ENCODE peak calls at places on chromosomes 16 and 17, in four cellular contexts. One of them, this sample, is unnamed.

GRCh38 chr16:25553711-25554436 is 137.9 kb upstream of the HS3ST4 start:
- DNase-seq in naive thymus-derived CD8-positive, alpha-beta T cell: no peak
- DNase-seq in fibroblast of lung: peak; percentile 1
- DNase-seq in cerebellar nuclear complex: no peak
- DNase-seq in this sample: no peak

GRCh38 chr17:30376621-30377452 is 1.9 kb upstream of the CPD start:
- DNase-seq in cerebellar nuclear complex: no peak
- DNase-seq in naive thymus-derived CD8-positive, alpha-beta T cell: no peak
- DNase-seq in fibroblast of lung: peak; percentile 93
- DNase-seq in this sample: peak; percentile 93

GRCh38 chr16:82062645-82063058 is 27.6 kb downstream of the HSD17B2 start:
- DNase-seq in naive thymus-derived CD8-positive, alpha-beta T cell: no peak
- DNase-seq in cerebellar nuclear complex: no peak
- DNase-seq in fibroblast of lung: peak; percentile 87
- DNase-seq in this sample: peak; percentile 78

GRCh38 chr16:3770530-3770929 is 53.2 kb upstream of the TRAP1 start:
- DNase-seq in naive thymus-derived CD8-positive, alpha-beta T cell: no peak
- DNase-seq in cerebellar nuclear complex: no peak
- DNase-seq in fibroblast of lung: no peak
- DNase-seq in this sample: no peak

GRCh38 chr16:65954446-65954845 is 412.0 kb upstream of the CDH5 start:
- DNase-seq in cerebellar nuclear complex: no peak
- DNase-seq in naive thymus-derived CD8-positive, alpha-beta T cell: no peak
- DNase-seq in fibroblast of lung: no peak
- DNase-seq in this sample: no peak

GRCh38 chr16:77849640-77850258 is 61.4 kb downstream of the VAT1L start:
- DNase-seq in naive thymus-derived CD8-positive, alpha-beta T cell: no peak
- DNase-seq in fibroblast of lung: no peak
- DNase-seq in cerebellar nuclear complex: no peak
- DNase-seq in this sample: no peak

GRCh38 chr16:3058173-3059030 is 7.0 kb upstream of the IL32 start:
- DNase-seq in cerebellar nuclear complex: no peak
- DNase-seq in naive thymus-derived CD8-positive, alpha-beta T cell: peak; percentile 75
- DNase-seq in fibroblast of lung: peak; percentile 9
- DNase-seq in this sample: peak; percentile 23

GRCh38 chr16:8944113-8944765 is 19.5 kb downstream of the USP7 start:
- DNase-seq in fibroblast of lung: no peak
- DNase-seq in cerebellar nuclear complex: no peak
- DNase-seq in naive thymus-derived CD8-positive, alpha-beta T cell: no peak
- DNase-seq in this sample: no peak

GRCh38 chr16:89586218-89586617 is 10.7 kb downstream of the CPNE7 start:
- DNase-seq in fibroblast of lung: no peak
- DNase-seq in cerebellar nuclear complex: no peak
- DNase-seq in naive thymus-derived CD8-positive, alpha-beta T cell: no peak
- DNase-seq in this sample: no peak

GRCh38 chr17:37847811-37848331 is 76.3 kb upstream of the TBC1D3K start:
- DNase-seq in naive thymus-derived CD8-positive, alpha-beta T cell: no peak
- DNase-seq in cerebellar nuclear complex: no peak
- DNase-seq in fibroblast of lung: no peak
- DNase-seq in this sample: no peak

GRCh38 chr17:34318474-34318873 is 761 bp upstream of the CCL8 start:
- DNase-seq in fibroblast of lung: no peak
- DNase-seq in naive thymus-derived CD8-positive, alpha-beta T cell: no peak
- DNase-seq in cerebellar nuclear complex: no peak
- DNase-seq in this sample: no peak

This sample was measured in fibroblast of pulmonary artery.